ENCODE peak calls at places on chromosomes 16 and 17, in four cellular contexts. Q, E, X and K are unnamed samples.

GRCh38 chr16:72429566-72430160 is 257.7 kb upstream of the PMFBP1 start:
- DNase-seq in Q (no peak), E (no peak), X (no peak), K (no peak)

GRCh38 chr16:14244344-14245010 is 173.4 kb downstream of the MRTFB start:
- DNase-seq in Q (no peak), E (no peak), X (no peak), K (no peak)

GRCh38 chr17:42363767-42364585 is 24.3 kb downstream of the STAT3 start:
- DNase-seq in Q (peak; percentile 59), E (no peak), X (no peak), K (no peak)

GRCh38 chr16:89364603-89365002 is 125.8 kb downstream of the ANKRD11 start:
- DNase-seq in Q (no peak), E (no peak), X (no peak), K (no peak)

GRCh38 chr17:27323538-27324212 is 29.8 kb downstream of the WSB1 start:
- DNase-seq in Q (peak; percentile 52), E (peak; percentile 30), X (peak; percentile 84), K (no peak)

GRCh38 chr16:82957212-82957611 is 330.4 kb downstream of the CDH13 start:
- DNase-seq in Q (no peak), E (no peak), X (no peak), K (no peak)

GRCh38 chr17:5234645-5235576 is at the start of gene SCIMP:
- DNase-seq in Q (no peak), E (no peak), X (no peak), K (no peak)

GRCh38 chr16:2386990-2387389 is 42.3 kb upstream of the CCNF start:
- DNase-seq in Q (no peak), E (no peak), X (no peak), K (no peak)

GRCh38 chr17:18920911-18921441 is 31.0 kb upstream of the SLC5A10 start:
- DNase-seq in Q (no peak), E (no peak), X (no peak), K (no peak)

GRCh38 chr16:25052530-25052929 is 37.4 kb upstream of the ARHGAP17 start:
- DNase-seq in Q (no peak), E (no peak), X (peak; percentile 17), K (no peak)

GRCh38 chr17:74968361-74968780 is 4.2 kb downstream of the HID1 start:
- DNase-seq in Q (no peak), E (no peak), X (no peak), K (no peak)

GRCh38 chr17:67377727-67378443 is 804 bp downstream of the PITPNC1 start:
- DNase-seq in Q (peak; percentile 35), E (peak; percentile 72), X (peak; percentile 61), K (no peak)
- TF ChIP-seq CTCF in Q (peak; percentile 15), E (no peak), X (peak; percentile 46), K (no peak)

DNA sequence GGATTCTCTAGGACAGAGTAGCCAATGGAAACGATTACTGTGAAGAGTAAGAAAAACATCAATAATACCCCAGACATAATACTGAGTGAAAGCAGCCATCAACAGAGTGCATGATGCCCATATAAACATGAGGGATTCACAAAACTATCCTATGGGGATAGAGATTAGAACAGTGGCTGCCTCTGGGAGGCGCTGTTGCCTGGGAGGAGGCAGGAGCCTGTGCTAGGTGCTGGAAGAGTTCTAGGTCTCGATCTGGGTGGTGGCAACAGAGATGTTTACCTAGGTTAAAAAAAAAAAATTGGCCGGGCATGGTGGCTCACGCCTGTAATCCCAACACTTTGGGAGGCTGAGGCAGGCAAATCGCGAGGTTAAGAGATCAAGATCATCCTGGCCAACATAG is 7.9 kb downstream of the FA2H start:
- DNase-seq in Q (no peak), E (no peak), X (no peak), K (no peak)
- TF ChIP-seq CTCF in Q (no peak), E (no peak), X (no peak), K (no peak)

GRCh38 chr17:21164226-21165019 is 37.7 kb downstream of the DHRS7B start:
- DNase-seq in Q (no peak), E (no peak), X (no peak), K (no peak)
- TF ChIP-seq CTCF in Q (no peak), E (no peak), X (no peak), K (no peak)

DNA sequence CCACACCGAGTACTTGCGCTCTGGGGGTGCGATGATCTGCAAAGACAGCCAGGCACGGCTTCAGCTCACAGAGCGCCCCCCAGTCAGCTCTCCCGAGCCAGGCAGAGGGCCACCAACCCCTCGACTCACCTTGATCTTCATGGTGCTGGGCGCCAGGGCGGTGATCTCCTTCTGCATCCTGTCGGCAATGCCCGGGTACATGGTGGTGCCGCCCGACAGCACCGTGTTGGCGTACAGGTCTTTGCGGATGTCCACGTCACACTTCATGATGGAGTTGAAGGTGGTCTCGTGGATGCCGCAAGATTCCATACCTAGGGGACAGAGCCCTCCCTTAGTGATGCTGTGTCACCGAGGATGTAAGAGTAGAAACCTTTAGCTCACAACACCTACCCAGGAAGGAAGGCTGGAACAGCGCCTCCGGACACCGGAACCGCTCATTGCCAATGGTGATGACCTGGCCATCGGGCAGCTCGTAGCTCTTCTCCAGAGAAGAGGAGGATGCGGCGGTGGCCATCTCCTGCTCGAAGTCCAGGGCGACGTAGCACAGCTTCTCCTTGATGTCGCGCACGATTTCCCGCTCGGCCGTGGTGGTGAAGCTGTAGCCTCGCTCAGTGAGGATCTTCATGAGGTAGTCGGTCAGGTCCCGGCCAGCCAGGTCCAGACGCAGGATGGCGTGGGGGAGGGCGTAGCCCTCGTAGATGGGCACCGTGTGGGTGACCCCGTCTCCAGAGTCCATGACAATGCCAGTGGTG is 1.6 kb downstream of the ACTG1 start:
- DNase-seq in Q (no peak), E (peak; percentile 34), X (no peak), K (no peak)
- TF ChIP-seq CTCF in Q (no peak), E (no peak), X (no peak), K (no peak)

DNA sequence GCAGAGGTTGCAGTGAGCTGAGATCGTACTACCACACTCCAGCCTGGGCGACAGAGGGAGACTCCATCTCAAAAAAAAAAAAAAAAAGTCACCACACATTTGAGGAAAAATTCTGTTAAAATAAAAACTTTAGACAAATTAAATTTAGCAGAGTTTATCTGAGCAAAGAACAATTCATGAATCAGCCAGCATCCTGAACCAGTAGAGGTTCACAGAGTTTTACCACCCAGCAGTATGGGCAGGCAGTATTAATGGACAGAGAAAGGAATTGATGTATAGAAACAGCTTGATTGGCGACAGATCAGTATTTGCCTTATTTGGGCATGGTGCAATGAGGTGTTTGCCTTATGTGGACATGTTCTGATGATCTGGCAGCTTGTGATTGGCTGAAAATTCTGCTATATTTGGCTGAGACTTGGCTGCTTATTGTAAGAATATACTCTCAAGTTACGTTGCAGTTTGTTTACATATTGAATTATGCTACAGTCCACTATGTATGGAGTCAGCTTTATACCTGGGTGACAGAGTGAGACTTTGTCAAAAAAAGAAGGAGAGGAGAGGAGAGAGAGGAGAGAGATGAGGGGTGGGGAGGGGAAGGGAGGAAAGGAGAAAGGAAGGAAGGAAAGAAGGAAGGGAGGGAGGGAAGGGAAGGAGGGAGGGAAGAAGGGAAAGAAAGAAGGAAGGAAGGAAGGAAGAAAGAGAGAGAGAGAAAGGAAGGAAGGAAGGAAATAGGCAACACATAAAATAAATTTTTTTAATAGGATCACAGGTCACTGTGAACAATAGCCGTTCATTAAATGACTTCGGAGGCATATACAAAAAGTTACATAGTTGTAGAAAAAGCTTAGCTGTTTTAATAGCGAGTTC is 14.6 kb downstream of the ABCC3 start:
- DNase-seq in Q (peak; percentile 77), E (no peak), X (no peak), K (no peak)
- TF ChIP-seq CTCF in Q (no peak), E (no peak), X (no peak), K (no peak)

DNA sequence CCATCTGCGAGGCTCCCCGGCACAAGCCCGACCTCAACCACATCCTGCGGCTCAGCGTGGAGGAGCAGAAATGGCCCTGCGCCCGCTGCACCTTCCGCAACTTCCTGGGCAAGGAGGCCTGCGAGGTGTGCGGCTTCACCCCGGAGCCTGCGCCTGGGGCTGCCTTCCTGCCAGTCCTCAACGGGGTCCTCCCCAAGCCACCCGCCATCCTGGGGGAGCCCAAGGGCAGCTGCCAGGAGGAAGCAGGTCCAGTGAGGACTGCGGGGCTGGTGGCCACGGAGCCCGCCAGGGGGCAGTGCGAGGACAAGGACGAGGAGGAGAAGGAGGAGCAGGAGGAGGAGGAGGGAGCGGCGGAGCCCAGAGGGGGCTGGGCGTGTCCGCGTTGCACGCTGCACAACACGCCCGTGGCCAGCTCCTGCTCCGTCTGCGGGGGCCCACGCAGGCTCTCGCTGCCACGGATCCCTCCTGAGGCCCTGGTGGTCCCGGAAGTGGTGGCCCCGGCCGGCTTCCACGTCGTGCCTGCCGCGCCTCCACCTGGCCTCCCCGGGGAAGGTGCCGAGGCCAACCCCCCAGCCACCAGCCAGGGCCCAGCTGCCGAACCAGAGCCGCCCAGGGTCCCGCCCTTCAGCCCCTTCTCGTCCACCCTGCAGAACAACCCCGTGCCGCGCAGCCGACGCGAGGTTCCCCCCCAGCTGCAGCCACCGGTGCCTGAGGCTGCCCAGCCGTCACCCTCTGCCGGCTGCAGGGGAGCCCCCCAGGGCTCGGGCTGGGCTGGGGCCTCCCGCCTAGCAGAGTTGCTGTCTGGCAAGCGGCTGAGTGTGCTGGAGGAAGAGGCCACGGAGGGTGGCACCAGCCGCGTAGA is 13.1 kb upstream of the PRR35 start:
- DNase-seq in Q (no peak), E (peak; percentile 75), X (peak; percentile 75), K (no peak)
- TF ChIP-seq CTCF in Q (no peak), E (peak; percentile 25), X (peak; percentile 47), K (no peak)

GRCh38 chr16:31298958-31299357 is 39.2 kb downstream of the ITGAM start:
- DNase-seq in Q (no peak), E (no peak), X (no peak), K (no peak)
- TF ChIP-seq CTCF in Q (peak; percentile 35), E (no peak), X (peak; percentile 7), K (no peak)

DNA sequence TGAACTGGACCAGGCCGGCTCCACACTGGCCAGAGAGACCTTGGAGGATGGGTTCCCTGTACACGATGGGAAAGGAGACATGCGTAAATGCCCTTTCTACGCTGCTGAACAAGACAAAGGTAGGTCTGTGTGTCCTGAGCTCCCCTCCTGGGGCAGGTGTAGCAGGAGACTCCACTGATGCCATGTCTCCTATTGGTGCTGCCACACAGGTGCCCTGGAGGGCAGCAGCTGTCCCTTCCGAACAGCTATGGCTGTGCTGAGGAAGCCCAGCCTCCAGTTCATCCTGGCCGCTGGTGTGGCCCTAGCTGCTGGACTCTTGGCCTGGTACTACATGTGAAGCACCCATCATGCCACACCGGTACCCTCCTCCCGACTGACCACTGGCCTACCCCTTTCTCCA is 29.2 kb downstream of the CDIP1 start:
- DNase-seq in Q (no peak), E (no peak), X (no peak), K (no peak)
- TF ChIP-seq CTCF in Q (no peak), E (no peak), X (no peak), K (no peak)